ENCODE peak calls at places on chromosomes 5 and 9, in ten cellular contexts. One of them, this sample, is unnamed.
A peak's percentile ranks its signal among the peaks of the same experiment; 100 is the strongest.

GRCh38 chr5:144086295-144086694 is 84.2 kb downstream of the YIPF5 start:
- DNase-seq in LNCaP clone FGC: no peak
- DNase-seq in GM12865: no peak
- DNase-seq in H1: no peak
- DNase-seq in esophagus muscularis mucosa: no peak
- DNase-seq in upper lobe of right lung: no peak
- DNase-seq in AG10803: no peak
- DNase-seq in epithelial cell of esophagus: peak; percentile 88
- DNase-seq in astrocyte of the spinal cord: no peak
- DNase-seq in endothelial cell: no peak
- DNase-seq in this sample: no peak

GRCh38 chr5:78574157-78574673 is 74.4 kb downstream of the LHFPL2 start:
- DNase-seq in LNCaP clone FGC: no peak
- DNase-seq in GM12865: peak; percentile 41
- DNase-seq in H1: no peak
- DNase-seq in esophagus muscularis mucosa: no peak
- DNase-seq in upper lobe of right lung: peak; percentile 69
- DNase-seq in AG10803: no peak
- DNase-seq in epithelial cell of esophagus: no peak
- DNase-seq in astrocyte of the spinal cord: no peak
- DNase-seq in endothelial cell: no peak
- DNase-seq in this sample: peak; percentile 66

GRCh38 chr5:3303777-3304176 is 291.9 kb upstream of the IRX1 start:
- DNase-seq in LNCaP clone FGC: no peak
- DNase-seq in GM12865: no peak
- DNase-seq in H1: no peak
- DNase-seq in esophagus muscularis mucosa: no peak
- DNase-seq in upper lobe of right lung: no peak
- DNase-seq in AG10803: peak; percentile 36
- DNase-seq in epithelial cell of esophagus: no peak
- DNase-seq in astrocyte of the spinal cord: no peak
- DNase-seq in endothelial cell: no peak
- DNase-seq in this sample: no peak

GRCh38 chr5:145925353-145925752 is 11.0 kb upstream of the SH3RF2 start:
- DNase-seq in LNCaP clone FGC: no peak
- DNase-seq in GM12865: no peak
- DNase-seq in H1: no peak
- DNase-seq in esophagus muscularis mucosa: no peak
- DNase-seq in upper lobe of right lung: no peak
- DNase-seq in AG10803: peak; percentile 98
- DNase-seq in epithelial cell of esophagus: peak; percentile 83
- DNase-seq in astrocyte of the spinal cord: peak; percentile 82
- DNase-seq in endothelial cell: no peak
- DNase-seq in this sample: peak; percentile 79

GRCh38 chr9:88303785-88304495 is 84.3 kb upstream of the SPIN1 start:
- DNase-seq in LNCaP clone FGC: no peak
- DNase-seq in GM12865: peak; percentile 41
- DNase-seq in H1: no peak
- DNase-seq in esophagus muscularis mucosa: no peak
- DNase-seq in upper lobe of right lung: no peak
- DNase-seq in AG10803: peak; percentile 41
- DNase-seq in epithelial cell of esophagus: peak; percentile 2
- DNase-seq in astrocyte of the spinal cord: peak; percentile 9
- DNase-seq in endothelial cell: no peak
- DNase-seq in this sample: peak; percentile 45

GRCh38 chr9:105296889-105297288 is 52.4 kb downstream of the SLC44A1 start:
- DNase-seq in LNCaP clone FGC: no peak
- DNase-seq in GM12865: no peak
- DNase-seq in H1: no peak
- DNase-seq in esophagus muscularis mucosa: no peak
- DNase-seq in upper lobe of right lung: no peak
- DNase-seq in AG10803: peak; percentile 96
- DNase-seq in epithelial cell of esophagus: peak; percentile 95
- DNase-seq in astrocyte of the spinal cord: peak; percentile 75
- DNase-seq in endothelial cell: no peak
- DNase-seq in this sample: peak; percentile 98

GRCh38 chr9:7690007-7690406 is 109.6 kb downstream of the DMAC1 start:
- DNase-seq in LNCaP clone FGC: no peak
- DNase-seq in GM12865: no peak
- DNase-seq in H1: no peak
- DNase-seq in esophagus muscularis mucosa: no peak
- DNase-seq in upper lobe of right lung: no peak
- DNase-seq in AG10803: no peak
- DNase-seq in epithelial cell of esophagus: no peak
- DNase-seq in astrocyte of the spinal cord: no peak
- DNase-seq in endothelial cell: no peak
- DNase-seq in this sample: no peak

GRCh38 chr5:14269395-14269794 is 126.3 kb downstream of the TRIO start:
- DNase-seq in LNCaP clone FGC: no peak
- DNase-seq in GM12865: no peak
- DNase-seq in H1: no peak
- DNase-seq in esophagus muscularis mucosa: no peak
- DNase-seq in upper lobe of right lung: no peak
- DNase-seq in AG10803: no peak
- DNase-seq in epithelial cell of esophagus: no peak
- DNase-seq in astrocyte of the spinal cord: no peak
- DNase-seq in endothelial cell: no peak
- DNase-seq in this sample: no peak

GRCh38 chr5:95110112-95110511 is 174.8 kb downstream of the MCTP1 start:
- DNase-seq in LNCaP clone FGC: no peak
- DNase-seq in GM12865: no peak
- DNase-seq in H1: no peak
- DNase-seq in esophagus muscularis mucosa: no peak
- DNase-seq in upper lobe of right lung: no peak
- DNase-seq in AG10803: no peak
- DNase-seq in epithelial cell of esophagus: no peak
- DNase-seq in astrocyte of the spinal cord: no peak
- DNase-seq in endothelial cell: no peak
- DNase-seq in this sample: no peak

DNA sequence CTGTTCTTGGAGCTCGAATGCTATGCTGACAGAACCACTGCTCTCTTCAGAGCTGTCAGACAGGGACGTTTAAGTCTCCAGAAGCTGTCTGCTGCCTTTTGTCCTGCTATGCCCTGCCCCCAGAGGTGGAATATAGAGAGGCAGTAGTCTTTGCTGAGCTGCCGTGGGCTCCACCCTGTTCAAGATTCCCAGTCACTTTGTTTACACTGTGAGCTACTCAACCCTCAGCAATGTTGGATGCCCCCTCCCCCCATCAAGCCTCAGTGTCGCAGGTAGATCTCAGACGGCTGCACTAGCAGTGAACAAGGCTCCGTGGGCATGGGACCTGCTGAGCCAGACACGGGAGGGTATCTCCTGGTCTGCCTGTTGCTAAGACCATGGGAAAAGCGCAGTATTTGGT is 344.2 kb downstream of the TMEM161B start:
- DNase-seq in LNCaP clone FGC: no peak
- DNase-seq in GM12865: no peak
- DNase-seq in H1: no peak
- DNase-seq in esophagus muscularis mucosa: no peak
- DNase-seq in upper lobe of right lung: no peak
- DNase-seq in AG10803: no peak
- DNase-seq in epithelial cell of esophagus: peak; percentile 24
- DNase-seq in astrocyte of the spinal cord: no peak
- DNase-seq in endothelial cell: no peak
- DNase-seq in this sample: no peak
- TF ChIP-seq CTCF in LNCaP clone FGC: no peak
- TF ChIP-seq CTCF in GM12865: no peak
- TF ChIP-seq CTCF in H1: no peak
- TF ChIP-seq CTCF in esophagus muscularis mucosa: no peak
- TF ChIP-seq CTCF in upper lobe of right lung: no peak
- TF ChIP-seq CTCF in AG10803: no peak
- TF ChIP-seq CTCF in epithelial cell of esophagus: no peak
- TF ChIP-seq CTCF in astrocyte of the spinal cord: no peak
- TF ChIP-seq CTCF in endothelial cell: no peak
- TF ChIP-seq CTCF in this sample: no peak

DNA sequence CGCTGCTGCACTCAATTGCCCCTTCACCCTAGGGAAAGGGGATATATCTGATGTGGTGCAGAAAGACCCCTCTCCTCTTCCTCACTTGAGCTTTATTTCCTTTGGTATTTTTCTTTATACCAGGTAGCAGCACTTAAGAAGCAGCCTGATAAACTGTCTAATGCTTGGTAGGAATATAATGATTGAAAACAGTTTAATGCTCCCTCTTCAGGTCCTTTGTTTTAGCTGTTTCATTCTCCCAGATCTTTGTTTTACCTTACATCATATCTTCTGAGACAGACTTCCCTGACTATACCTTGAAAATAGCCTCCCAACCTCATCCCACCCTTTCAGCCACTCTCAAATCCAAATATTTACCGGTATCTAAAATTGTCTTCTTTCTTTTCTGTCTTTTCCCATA is 87.9 kb downstream of the NUDT12 start:
- DNase-seq in LNCaP clone FGC: no peak
- DNase-seq in GM12865: no peak
- DNase-seq in H1: no peak
- DNase-seq in esophagus muscularis mucosa: no peak
- DNase-seq in upper lobe of right lung: no peak
- DNase-seq in AG10803: no peak
- DNase-seq in epithelial cell of esophagus: no peak
- DNase-seq in astrocyte of the spinal cord: no peak
- DNase-seq in endothelial cell: no peak
- DNase-seq in this sample: no peak
- TF ChIP-seq CTCF in LNCaP clone FGC: peak; percentile 21
- TF ChIP-seq CTCF in GM12865: no peak
- TF ChIP-seq CTCF in H1: no peak
- TF ChIP-seq CTCF in esophagus muscularis mucosa: no peak
- TF ChIP-seq CTCF in upper lobe of right lung: no peak
- TF ChIP-seq CTCF in AG10803: peak; percentile 28
- TF ChIP-seq CTCF in epithelial cell of esophagus: no peak
- TF ChIP-seq CTCF in astrocyte of the spinal cord: no peak
- TF ChIP-seq CTCF in endothelial cell: no peak
- TF ChIP-seq CTCF in this sample: no peak

GRCh38 chr5:178793156-178793555 is 62.7 kb upstream of the ZNF354A start:
- DNase-seq in LNCaP clone FGC: peak; percentile 21
- DNase-seq in GM12865: no peak
- DNase-seq in H1: peak; percentile 70
- DNase-seq in esophagus muscularis mucosa: no peak
- DNase-seq in upper lobe of right lung: peak; percentile 68
- DNase-seq in AG10803: no peak
- DNase-seq in epithelial cell of esophagus: peak; percentile 45
- DNase-seq in astrocyte of the spinal cord: no peak
- DNase-seq in endothelial cell: peak; percentile 27
- DNase-seq in this sample: no peak
- TF ChIP-seq CTCF in LNCaP clone FGC: peak; percentile 88
- TF ChIP-seq CTCF in GM12865: no peak
- TF ChIP-seq CTCF in H1: peak; percentile 70
- TF ChIP-seq CTCF in esophagus muscularis mucosa: peak; percentile 17
- TF ChIP-seq CTCF in upper lobe of right lung: no peak
- TF ChIP-seq CTCF in AG10803: no peak
- TF ChIP-seq CTCF in epithelial cell of esophagus: peak; percentile 45
- TF ChIP-seq CTCF in astrocyte of the spinal cord: no peak
- TF ChIP-seq CTCF in endothelial cell: no peak
- TF ChIP-seq CTCF in this sample: peak; percentile 19

DNA sequence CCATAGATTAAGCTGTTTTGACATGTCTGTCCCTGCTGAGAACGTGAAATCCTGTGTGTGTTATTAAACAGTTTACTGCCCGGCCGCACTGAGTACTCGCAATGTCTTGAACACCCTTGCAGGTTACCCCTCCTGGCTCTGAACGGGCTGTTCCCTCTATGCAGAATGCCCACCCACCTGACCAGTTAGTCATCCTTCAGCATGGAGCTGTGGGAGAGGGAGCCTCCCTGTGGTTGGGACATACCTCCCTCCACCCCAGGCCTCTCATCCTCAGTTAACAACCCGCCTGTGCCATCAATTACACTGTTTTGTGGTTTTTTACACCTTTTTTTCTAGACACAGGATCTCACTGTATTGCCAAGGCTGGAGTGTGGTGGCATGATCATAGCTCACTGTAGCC is 26.0 kb downstream of the TJP2 start:
- DNase-seq in LNCaP clone FGC: no peak
- DNase-seq in GM12865: no peak
- DNase-seq in H1: no peak
- DNase-seq in esophagus muscularis mucosa: no peak
- DNase-seq in upper lobe of right lung: no peak
- DNase-seq in AG10803: no peak
- DNase-seq in epithelial cell of esophagus: peak; percentile 82
- DNase-seq in astrocyte of the spinal cord: peak; percentile 41
- DNase-seq in endothelial cell: no peak
- DNase-seq in this sample: peak; percentile 75
- TF ChIP-seq CTCF in LNCaP clone FGC: no peak
- TF ChIP-seq CTCF in GM12865: no peak
- TF ChIP-seq CTCF in H1: peak; percentile 8
- TF ChIP-seq CTCF in esophagus muscularis mucosa: no peak
- TF ChIP-seq CTCF in upper lobe of right lung: no peak
- TF ChIP-seq CTCF in AG10803: no peak
- TF ChIP-seq CTCF in epithelial cell of esophagus: peak; percentile 41
- TF ChIP-seq CTCF in astrocyte of the spinal cord: peak; percentile 16
- TF ChIP-seq CTCF in endothelial cell: no peak
- TF ChIP-seq CTCF in this sample: no peak

GRCh38 chr5:10985711-10986110 is 224.7 kb upstream of the DAP start:
- DNase-seq in LNCaP clone FGC: no peak
- DNase-seq in GM12865: peak; percentile 69
- DNase-seq in H1: no peak
- DNase-seq in esophagus muscularis mucosa: no peak
- DNase-seq in upper lobe of right lung: no peak
- DNase-seq in AG10803: no peak
- DNase-seq in epithelial cell of esophagus: no peak
- DNase-seq in astrocyte of the spinal cord: no peak
- DNase-seq in endothelial cell: no peak
- DNase-seq in this sample: no peak

GRCh38 chr5:10989577-10990263 is 228.7 kb upstream of the DAP start:
- DNase-seq in LNCaP clone FGC: no peak
- DNase-seq in GM12865: no peak
- DNase-seq in H1: no peak
- DNase-seq in esophagus muscularis mucosa: no peak
- DNase-seq in upper lobe of right lung: no peak
- DNase-seq in AG10803: no peak
- DNase-seq in epithelial cell of esophagus: no peak
- DNase-seq in astrocyte of the spinal cord: no peak
- DNase-seq in endothelial cell: no peak
- DNase-seq in this sample: no peak

GRCh38 chr5:10988637-10989036 is 227.6 kb upstream of the DAP start:
- DNase-seq in LNCaP clone FGC: no peak
- DNase-seq in GM12865: peak; percentile 29
- DNase-seq in H1: no peak
- DNase-seq in esophagus muscularis mucosa: no peak
- DNase-seq in upper lobe of right lung: no peak
- DNase-seq in AG10803: no peak
- DNase-seq in epithelial cell of esophagus: no peak
- DNase-seq in astrocyte of the spinal cord: no peak
- DNase-seq in endothelial cell: no peak
- DNase-seq in this sample: no peak

GRCh38 chr5:10987291-10987806 is 226.3 kb upstream of the DAP start:
- DNase-seq in LNCaP clone FGC: no peak
- DNase-seq in GM12865: no peak
- DNase-seq in H1: no peak
- DNase-seq in esophagus muscularis mucosa: no peak
- DNase-seq in upper lobe of right lung: no peak
- DNase-seq in AG10803: no peak
- DNase-seq in epithelial cell of esophagus: no peak
- DNase-seq in astrocyte of the spinal cord: no peak
- DNase-seq in endothelial cell: no peak
- DNase-seq in this sample: peak; percentile 14

GRCh38 chr5:10987881-10988504 is 227.0 kb upstream of the DAP start:
- DNase-seq in LNCaP clone FGC: peak; percentile 31
- DNase-seq in GM12865: peak; percentile 85
- DNase-seq in H1: peak; percentile 69
- DNase-seq in esophagus muscularis mucosa: no peak
- DNase-seq in upper lobe of right lung: peak; percentile 86
- DNase-seq in AG10803: no peak
- DNase-seq in epithelial cell of esophagus: peak; percentile 31
- DNase-seq in astrocyte of the spinal cord: peak; percentile 25
- DNase-seq in endothelial cell: peak; percentile 87
- DNase-seq in this sample: peak; percentile 12
- TF ChIP-seq CTCF in LNCaP clone FGC: peak; percentile 96
- TF ChIP-seq CTCF in GM12865: peak; percentile 89
- TF ChIP-seq CTCF in H1: peak; percentile 96
- TF ChIP-seq CTCF in esophagus muscularis mucosa: peak; percentile 40
- TF ChIP-seq CTCF in upper lobe of right lung: peak; percentile 75
- TF ChIP-seq CTCF in AG10803: peak; percentile 46
- TF ChIP-seq CTCF in epithelial cell of esophagus: peak; percentile 55
- TF ChIP-seq CTCF in astrocyte of the spinal cord: peak; percentile 83
- TF ChIP-seq CTCF in endothelial cell: peak; percentile 84
- TF ChIP-seq CTCF in this sample: peak; percentile 55

This sample was measured in fibroblast of mammary gland.